ENCODE peak calls at places on chromosome 13, in eight cellular contexts. J is GM12878, U is stomach, Y is prostate gland, B is transverse colon, P is H1, C is spleen, N is K562. G is an unnamed sample.

GRCh38 chr13:51632643-51633357 is 48.5 kb downstream of the WDFY2 start:
- DNase-seq in J (no peak), U (no peak), Y (peak; percentile 23), B (no peak), P (no peak), C (no peak), N (no peak), G (no peak)

GRCh38 chr13:80787604-80788003 is 446.7 kb upstream of the SPRY2 start:
- DNase-seq in J (no peak), U (no peak), Y (no peak), B (no peak), P (no peak), C (no peak), N (no peak), G (no peak)

GRCh38 chr13:109784590-109785140 is 1.7 kb downstream of the IRS2 start:
- DNase-seq in J (no peak), U (peak; percentile 85), Y (peak; percentile 75), B (peak; percentile 80), P (peak; percentile 89), C (peak; percentile 94), N (no peak), G (no peak)

GRCh38 chr13:66835040-66835628 is 395.0 kb downstream of the PCDH9 start:
- DNase-seq in J (no peak), U (peak; percentile 38), Y (no peak), B (peak; percentile 18), P (no peak), C (no peak), N (peak; percentile 8), G (peak; percentile 78)

GRCh38 chr13:35349673-35350278 is 126.7 kb downstream of the MAB21L1 start:
- DNase-seq in J (peak; percentile 52), U (no peak), Y (no peak), B (no peak), P (no peak), C (no peak), N (no peak), G (no peak)

GRCh38 chr13:107851670-107852460 is 363.5 kb downstream of the LIG4 start:
- DNase-seq in J (no peak), U (no peak), Y (no peak), B (no peak), P (no peak), C (no peak), N (peak; percentile 12), G (no peak)

GRCh38 chr13:49711218-49711863 is 20.1 kb upstream of the EBPL start:
- DNase-seq in J (no peak), U (no peak), Y (no peak), B (no peak), P (no peak), C (no peak), N (no peak), G (no peak)

GRCh38 chr13:24032252-24032651 is 128.3 kb upstream of the SPATA13 start:
- DNase-seq in J (no peak), U (no peak), Y (no peak), B (no peak), P (no peak), C (no peak), N (no peak), G (no peak)

GRCh38 chr13:77457989-77458388 is 77.5 kb upstream of the SCEL start:
- DNase-seq in J (no peak), U (no peak), Y (no peak), B (no peak), P (no peak), C (no peak), N (no peak), G (no peak)

GRCh38 chr13:35747594-35747993 is 271.1 kb upstream of the MAB21L1 start:
- DNase-seq in J (no peak), U (no peak), Y (no peak), B (no peak), P (peak; percentile 22), C (no peak), N (no peak), G (no peak)

GRCh38 chr13:24092108-24092507 is 68.4 kb upstream of the SPATA13 start:
- DNase-seq in J (no peak), U (no peak), Y (no peak), B (no peak), P (no peak), C (no peak), N (no peak), G (no peak)

GRCh38 chr13:68099616-68100015 is 869.5 kb upstream of the PCDH9 start:
- DNase-seq in J (no peak), U (no peak), Y (no peak), B (no peak), P (no peak), C (no peak), N (no peak), G (no peak)

DNA sequence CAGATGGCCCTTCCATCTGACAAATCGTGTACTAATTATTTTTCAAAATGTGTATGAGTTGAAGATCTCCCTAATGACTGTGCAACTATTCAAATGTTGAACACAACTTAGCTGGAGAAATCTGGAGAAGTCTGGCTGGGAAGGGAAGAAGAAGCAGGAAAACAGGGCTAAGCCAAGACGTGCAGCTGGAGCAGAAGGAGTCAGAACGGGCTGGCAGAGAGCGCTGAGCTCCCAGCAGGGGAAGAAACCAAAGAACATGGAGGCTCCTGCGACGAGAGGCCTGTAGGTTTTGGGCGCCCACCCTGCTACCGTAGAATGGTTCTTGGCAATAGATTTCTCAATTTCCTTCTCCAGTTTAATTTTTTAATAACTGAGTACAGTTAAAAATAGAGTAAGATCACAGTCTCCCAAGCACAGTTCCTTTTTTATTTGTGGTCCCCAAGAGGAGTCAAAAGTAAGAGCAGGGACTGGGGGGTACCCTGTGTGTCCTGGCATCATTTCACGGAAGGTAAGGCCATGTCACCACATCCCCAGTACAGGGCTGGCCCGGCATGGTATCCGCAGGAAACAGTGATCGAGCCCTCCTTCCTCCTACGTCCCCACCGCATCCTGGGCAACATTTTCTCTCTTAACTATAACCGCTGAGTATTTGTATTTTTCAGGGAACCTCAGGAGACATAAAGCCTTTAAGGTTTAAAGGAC is 13.4 kb upstream of the LATS2 start:
- DNase-seq in J (no peak), U (no peak), Y (no peak), B (no peak), P (peak; percentile 46), C (no peak), N (no peak), G (no peak)
- H3K4me3 ChIP-seq in J (peak overlapping the region; percentile 44), U (peak overlapping the region; percentile 58), Y (no peak overlapping the region), B (no peak overlapping the region), P (peak overlapping the region; percentile 63), C (peak overlapping the region; percentile 56), N (no peak overlapping the region), G (peak overlapping the region; percentile 50)

DNA sequence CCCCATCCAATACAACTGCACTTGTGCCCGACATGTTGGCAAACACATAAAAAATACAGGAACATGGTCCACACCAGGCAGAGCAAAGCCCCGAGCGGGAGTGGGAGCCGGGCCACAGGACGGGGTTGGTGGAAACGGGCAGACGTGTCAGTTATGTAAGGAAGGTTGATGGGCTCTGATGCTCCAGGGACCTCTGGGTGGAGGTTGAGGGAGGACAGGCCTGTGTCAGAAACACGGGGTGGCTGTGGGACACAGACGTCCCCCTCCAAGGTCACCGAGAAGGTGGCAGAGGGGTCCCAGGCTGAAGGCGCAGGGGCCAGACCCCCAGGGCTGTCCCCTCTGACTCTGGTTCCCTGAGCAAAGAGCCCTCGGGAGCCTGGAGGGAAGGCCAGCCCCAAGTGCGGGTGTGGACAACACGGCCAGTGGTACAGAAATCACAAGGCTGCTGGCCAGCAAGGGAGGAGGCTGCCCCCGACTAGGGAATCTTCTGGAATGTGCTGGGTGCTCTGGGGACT is 31.4 kb upstream of the C13orf46 start:
- DNase-seq in J (no peak), U (no peak), Y (no peak), B (no peak), P (no peak), C (peak; percentile 61), N (peak; percentile 11), G (peak; percentile 66)
- TF ChIP-seq POLR2AphosphoS5 in J (no peak), U (no peak), Y (no peak), B (no peak), P (no peak), C (no peak), N (no peak), G (no peak)

DNA sequence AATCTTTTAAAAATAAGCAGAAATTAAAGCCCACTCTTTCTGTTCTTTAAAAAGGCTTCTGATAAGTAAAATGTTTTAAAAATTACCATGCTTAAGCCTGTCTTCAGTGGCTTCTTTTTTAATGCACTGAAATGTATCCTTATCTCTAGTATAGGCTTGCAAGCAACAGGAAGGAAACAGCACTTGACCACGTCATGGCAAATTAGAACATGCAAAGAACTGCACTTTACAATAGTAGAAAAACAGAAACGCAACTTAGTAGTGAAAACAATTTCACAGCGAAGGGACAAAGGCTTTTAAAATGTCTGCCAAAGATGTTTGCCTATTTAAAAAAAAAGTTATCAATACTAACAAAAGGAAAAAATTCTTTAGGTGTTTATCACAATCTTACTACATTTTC is 36.3 kb downstream of the ELF1 start:
- DNase-seq in J (peak; percentile 84), U (no peak), Y (peak; percentile 52), B (peak; percentile 41), P (no peak), C (no peak), N (no peak), G (no peak)
- TF ChIP-seq POLR2A in J (no peak), U (peak; percentile 72), Y (peak; percentile 25), B (peak; percentile 83), P (no peak), C (no peak), N (no peak), G (no peak)

GRCh38 chr13:48235100-48235813 is 2.3 kb downstream of the ITM2B start:
- DNase-seq in J (peak; percentile 45), U (peak; percentile 53), Y (peak; percentile 72), B (peak; percentile 28), P (no peak), C (no peak), N (no peak), G (no peak)

GRCh38 chr13:48235814-48236135 is 2.8 kb downstream of the ITM2B start:
- DNase-seq in J (no peak), U (no peak), Y (no peak), B (no peak), P (no peak), C (no peak), N (no peak), G (no peak)

GRCh38 chr13:48234652-48235099 is 1.7 kb downstream of the ITM2B start:
- DNase-seq in J (no peak), U (no peak), Y (no peak), B (no peak), P (no peak), C (no peak), N (no peak), G (no peak)

GRCh38 chr13:48233886-48234488 is 981 bp downstream of the ITM2B start:
- DNase-seq in J (peak; percentile 30), U (no peak), Y (peak; percentile 22), B (no peak), P (no peak), C (no peak), N (no peak), G (no peak)

DNA sequence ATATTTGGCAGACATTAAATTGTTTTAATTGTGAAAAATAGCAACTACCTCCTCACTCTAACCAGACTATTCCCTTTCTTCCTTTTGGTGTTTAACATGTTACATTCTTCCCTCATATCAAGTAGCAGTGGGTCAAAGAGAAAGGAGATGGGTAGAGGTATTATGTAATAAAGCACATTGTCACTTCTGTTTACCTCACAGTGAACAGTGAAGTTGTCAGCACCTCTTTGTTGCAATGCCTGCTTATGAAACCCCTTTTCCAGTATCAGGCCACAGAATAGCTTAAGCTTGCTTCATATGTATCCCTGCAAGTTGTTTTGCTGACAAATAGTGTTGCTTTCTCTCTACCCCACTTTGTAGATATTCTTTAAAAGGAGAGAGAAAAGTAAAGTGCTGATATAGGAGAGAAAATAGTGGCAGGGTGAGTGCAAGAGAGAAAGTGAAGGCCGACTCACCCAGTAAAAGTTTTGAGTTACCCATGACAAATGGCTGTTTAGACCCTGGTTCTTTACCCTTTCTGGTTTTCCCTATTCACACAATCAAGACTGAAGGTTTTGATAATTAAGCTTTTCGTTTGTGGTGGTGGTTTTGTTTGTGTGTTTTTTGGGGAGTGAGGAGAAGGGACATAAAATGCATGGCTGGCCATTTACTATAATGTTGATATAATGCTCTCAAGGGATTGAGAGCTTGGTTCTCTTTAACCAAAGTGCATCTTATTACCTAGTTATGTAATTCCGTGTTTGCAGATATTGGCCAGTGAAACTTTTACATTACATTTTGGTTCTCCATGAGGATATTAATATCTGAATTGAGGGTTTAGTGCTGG is 3.7 kb downstream of the ITM2B start:
- DNase-seq in J (no peak), U (no peak), Y (no peak), B (no peak), P (no peak), C (no peak), N (no peak), G (no peak)
- H3K4me3 ChIP-seq in J (no peak overlapping the region), U (peak overlapping the region; percentile 82), Y (peak overlapping the region; percentile 100), B (no peak overlapping the region), P (no peak overlapping the region), C (peak overlapping the region; percentile 78), N (no peak overlapping the region), G (peak overlapping the region; percentile 99)